ENCODE peak calls at places on chromosomes 7 and 10, in nine cellular contexts. J, L, V, W, K, C, Q, U and T are unnamed samples.

GRCh38 chr10:64574371-64574770 is 1053.2 kb downstream of the REEP3 start:
- DNase-seq in J (no peak), C (peak), K (no peak), U (no peak), W (no peak), Q (no peak), V (no peak), L (no peak), T (no peak)

GRCh38 chr10:70757856-70758255 is 27.3 kb downstream of the TBATA start:
- DNase-seq in W (no peak), J (no peak), V (no peak), C (no peak), L (no peak), K (no peak), U (no peak), Q (no peak), T (no peak)

GRCh38 chr7:24336461-24336860 is 52.5 kb downstream of the NPY start:
- DNase-seq in V (no peak), U (no peak), K (peak), L (no peak), C (peak), J (no peak), Q (no peak), W (peak), T (peak)

GRCh38 chr7:113331155-113331898 is 213.0 kb upstream of the SMIM30 start:
- DNase-seq in K (no peak), U (no peak), C (peak), Q (no peak), V (peak), W (no peak), L (no peak), J (no peak), T (no peak)

GRCh38 chr7:136016649-136017395 is 39.7 kb upstream of the MTPN start:
- DNase-seq in W (no peak), Q (peak), K (no peak), V (no peak), J (no peak), L (no peak), C (no peak), U (no peak), T (no peak)

GRCh38 chr10:129909531-129910286 is 54.4 kb downstream of the EBF3 start:
- DNase-seq in J (no peak), V (no peak), C (no peak), K (no peak), W (no peak), Q (no peak), U (no peak), L (no peak), T (no peak)

GRCh38 chr10:58448121-58448935 is 63.1 kb downstream of the TFAM start:
- DNase-seq in K (no peak), L (no peak), U (no peak), V (no peak), J (no peak), Q (no peak), C (no peak), W (no peak), T (no peak)

GRCh38 chr10:44853148-44853734 is 57.9 kb upstream of the TMEM72 start:
- DNase-seq in C (no peak), V (no peak), K (no peak), L (no peak), Q (no peak), W (no peak), J (no peak), U (peak), T (peak)

GRCh38 chr7:7237201-7237977 is 55.0 kb downstream of the C1GALT1 start:
- DNase-seq in K (no peak), W (no peak), C (no peak), J (no peak), V (no peak), U (no peak), L (no peak), Q (no peak), T (no peak)

GRCh38 chr7:99473315-99473596 is 566 bp downstream of the ZNF789 start:
- DNase-seq in C (peak), U (peak), Q (peak), J (no peak), V (no peak), L (no peak), W (peak), K (peak), T (peak)

GRCh38 chr7:129438839-129439640 is 4.8 kb downstream of the STRIP2 start:
- DNase-seq in K (no peak), J (no peak), U (peak), V (no peak), C (peak), Q (peak), W (peak), L (no peak), T (peak)

GRCh38 chr7:36040679-36041078 is 112.4 kb upstream of the EEPD1 start:
- DNase-seq in U (peak), W (no peak), Q (peak), K (no peak), L (no peak), J (no peak), C (no peak), V (no peak), T (peak)

GRCh38 chr10:117218654-117219053 is 21.4 kb downstream of the KCNK18 start:
- DNase-seq in J (no peak), K (no peak), L (no peak), V (no peak), U (no peak), W (no peak), Q (no peak), C (no peak), T (no peak)

GRCh38 chr7:129454249-129454551 is 20.0 kb downstream of the STRIP2 start:
- DNase-seq in Q (peak), V (no peak), C (no peak), U (no peak), K (no peak), J (no peak), L (no peak), W (no peak), T (peak)

GRCh38 chr10:121069061-121069850 is 218.1 kb downstream of the WDR11 start:
- DNase-seq in K (peak), J (no peak), U (no peak), C (no peak), V (no peak), W (peak), Q (peak), L (no peak), T (peak)

GRCh38 chr10:71255817-71256660 is 43.7 kb downstream of the UNC5B start:
- DNase-seq in C (peak), U (peak), W (no peak), V (peak), K (no peak), L (peak), J (no peak), Q (peak), T (peak)

GRCh38 chr10:13930123-13930522 is 343.4 kb downstream of the PRPF18 start:
- DNase-seq in K (no peak), V (no peak), L (no peak), C (no peak), W (no peak), U (peak), J (no peak), Q (no peak), T (no peak)

GRCh38 chr7:134327896-134328295 is 11.2 kb upstream of the SLC35B4 start:
- DNase-seq in L (peak), C (peak), U (peak), V (no peak), J (peak), Q (peak), K (peak), W (peak), T (peak)

GRCh38 chr10:99619851-99620712 is at the start of gene SLC25A28:
- DNase-seq in W (peak), V (peak), C (peak), L (peak), Q (peak), U (peak), J (peak), K (peak), T (peak)

GRCh38 chr7:147483634-147484292 is 1106.8 kb upstream of the C7orf33 start:
- DNase-seq in V (no peak), K (no peak), L (no peak), C (no peak), U (peak), W (no peak), Q (no peak), J (no peak), T (no peak)

GRCh38 chr7:152568972-152569371 is 107.0 kb downstream of the XRCC2 start:
- DNase-seq in U (no peak), V (no peak), L (no peak), K (no peak), J (no peak), W (no peak), Q (no peak), C (no peak), T (no peak)

GRCh38 chr10:75111906-75112703 is 649 bp downstream of the SAMD8 start:
- DNase-seq in V (no peak), U (peak), C (peak), J (peak), K (peak), Q (peak), W (peak), L (peak), T (peak)

GRCh38 chr10:86189891-86190290 is 176.7 kb downstream of the GRID1 start:
- DNase-seq in V (no peak), L (peak), W (no peak), C (no peak), U (no peak), Q (no peak), J (no peak), K (no peak), T (no peak)

GRCh38 chr10:63261496-63261895 is 128.4 kb downstream of the NRBF2 start:
- DNase-seq in U (no peak), C (no peak), J (no peak), Q (no peak), W (no peak), K (peak), V (no peak), L (no peak), T (no peak)
- H3K4me3 ChIP-seq in U (no peak), C (no peak), J (no peak), Q (no peak), W (no peak), K (peak), V (no peak), L (no peak), T (no peak)

DNA sequence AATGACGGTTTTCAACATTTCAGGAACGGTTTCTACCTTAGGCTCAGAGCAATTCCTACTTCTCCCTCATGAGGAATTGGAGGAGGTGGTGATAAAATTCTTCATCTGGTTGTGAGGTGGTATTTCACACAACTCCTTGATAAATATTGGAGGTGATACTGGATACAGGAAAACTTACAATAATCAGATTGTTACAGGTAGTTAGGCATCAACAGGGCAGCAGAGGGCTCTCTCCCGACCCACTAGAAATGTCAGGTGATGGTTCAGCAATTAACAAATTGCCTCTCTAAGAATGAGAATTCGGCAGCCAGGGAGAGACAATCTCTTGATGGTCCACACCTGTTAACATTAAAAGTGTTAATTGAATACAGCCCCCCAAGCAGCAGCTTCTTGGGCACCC is 22.6 kb downstream of the ZNF786 start:
- DNase-seq in Q (no peak), L (no peak), U (no peak), C (no peak), W (no peak), V (no peak), K (no peak), J (no peak), T (peak)
- TF ChIP-seq CTCF in Q (peak), L (no peak), U (no peak), C (no peak), W (peak), V (no peak), K (no peak), J (no peak), T (peak)

DNA sequence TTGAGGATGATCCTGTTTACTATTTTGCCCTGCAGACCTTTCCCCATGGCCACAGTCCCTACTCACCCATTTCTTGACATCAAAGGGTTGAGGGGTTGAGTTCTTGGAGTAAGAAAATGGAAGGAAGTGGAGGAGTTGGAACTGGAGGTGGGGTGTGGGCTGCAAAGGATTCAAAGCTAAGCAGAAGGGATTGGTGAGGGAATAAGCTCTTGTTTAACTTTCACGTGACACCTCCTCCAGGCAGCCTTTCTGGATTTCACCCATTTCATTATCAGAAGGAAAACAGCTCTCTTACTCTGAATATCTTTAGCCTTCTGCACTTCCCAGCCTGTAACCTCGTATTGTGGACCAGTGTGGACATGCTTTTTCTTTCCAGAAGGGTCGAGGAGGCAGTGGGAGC is 13.7 kb downstream of the MOSPD3 start:
- DNase-seq in U (no peak), V (no peak), Q (no peak), C (no peak), W (no peak), K (no peak), L (no peak), J (no peak), T (no peak)
- H3K4me3 ChIP-seq in U (no peak), V (peak), Q (no peak), C (no peak), W (peak), K (peak), L (peak), J (peak), T (no peak)

GRCh38 chr10:60916025-60916424 is 28.0 kb downstream of the RHOBTB1 start:
- DNase-seq in C (no peak), V (no peak), W (peak), K (no peak), J (no peak), U (no peak), Q (no peak), L (no peak), T (no peak)
- TF ChIP-seq CTCF in C (peak), V (peak), W (no peak), K (peak), J (no peak), U (peak), Q (peak), L (no peak), T (peak)

GRCh38 chr7:78675511-78675910 is 778.0 kb downstream of the MAGI2 start:
- DNase-seq in J (no peak), Q (no peak), L (no peak), U (no peak), W (no peak), C (no peak), V (no peak), K (no peak), T (peak)
- H3K4me3 ChIP-seq in J (no peak), Q (no peak), L (no peak), U (no peak), W (no peak), C (no peak), V (no peak), K (no peak), T (no peak)

DNA sequence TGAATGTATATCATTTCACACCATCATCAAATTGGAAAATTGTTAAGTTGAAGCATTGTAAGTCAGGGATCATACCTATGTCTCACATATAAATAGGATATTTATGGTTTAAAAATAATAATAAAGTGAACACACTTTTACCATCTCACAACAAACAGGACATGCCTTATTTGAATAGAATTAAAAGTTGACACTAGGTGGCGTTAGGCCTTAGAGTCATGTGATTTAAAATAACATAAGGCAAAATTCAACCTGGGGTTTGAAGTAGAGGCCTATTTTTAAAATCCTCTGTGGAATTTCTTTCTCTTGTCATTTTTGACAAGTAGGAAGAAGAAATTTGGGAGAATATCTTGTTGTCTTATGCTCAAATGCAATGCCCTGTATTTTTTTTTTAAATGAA is 184.7 kb upstream of the PCDH15 start:
- DNase-seq in K (peak), Q (peak), L (no peak), C (peak), V (no peak), W (peak), U (peak), J (no peak), T (peak)
- TF ChIP-seq CTCF in K (peak), Q (peak), L (no peak), C (peak), V (peak), W (peak), U (no peak), J (no peak), T (peak)

GRCh38 chr10:112793197-112793921 is 156.7 kb upstream of the TCF7L2 start:
- DNase-seq in W (no peak), L (no peak), Q (no peak), U (peak), K (no peak), J (no peak), C (no peak), V (no peak), T (peak)
- H3K4me3 ChIP-seq in W (no peak), L (no peak), Q (no peak), U (no peak), K (no peak), J (no peak), C (no peak), V (peak), T (no peak)

DNA sequence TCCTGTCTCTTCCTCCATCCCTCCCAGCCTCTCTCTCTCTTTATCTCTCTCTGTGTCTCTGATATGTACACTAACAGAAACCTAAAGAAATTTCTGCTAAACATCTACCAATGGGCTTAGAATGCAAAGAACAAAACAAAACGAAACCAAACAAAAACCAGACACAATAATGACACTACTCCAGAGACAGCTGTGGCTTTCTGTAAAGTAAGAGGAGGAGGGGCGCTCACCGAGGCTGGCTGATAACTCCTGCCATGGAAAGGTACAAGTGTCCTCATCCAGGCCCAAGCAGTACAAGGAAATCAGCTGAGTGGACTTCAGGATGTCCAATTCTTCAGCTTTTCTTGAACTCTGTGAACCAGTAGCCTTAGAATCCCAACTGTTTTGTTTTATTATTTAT is 70.4 kb upstream of the FZD8 start:
- DNase-seq in U (no peak), V (no peak), J (no peak), K (no peak), W (no peak), C (no peak), Q (no peak), L (no peak), T (no peak)
- TF ChIP-seq CTCF in U (no peak), V (no peak), J (no peak), K (no peak), W (no peak), C (no peak), Q (no peak), L (no peak), T (no peak)

GRCh38 chr7:41942468-41943097 is 239.7 kb upstream of the INHBA start:
- DNase-seq in K (no peak), V (no peak), L (no peak), W (peak), Q (no peak), U (peak), C (peak), J (no peak), T (no peak)
- H3K4me3 ChIP-seq in K (no peak), V (peak), L (peak), W (peak), Q (no peak), U (peak), C (no peak), J (no peak), T (no peak)